ENCODE peak calls at places on chromosomes 6 and 20, in nine cellular contexts. One of them, this sample, is unnamed.

GRCh38 chr6:45703041-45703739 is 312.5 kb downstream of the CLIC5 start:
- DNase-seq in CD4-positive, alpha-beta T cell: no peak
- DNase-seq in head of caudate nucleus: no peak
- DNase-seq in activated T-cell treated with anti-CD3 and anti-CD28 coated beads for 1 hour: no peak
- DNase-seq in smooth muscle cell of the brain vasculature: no peak
- DNase-seq in D341Med: no peak
- DNase-seq in Peyer's patch: no peak
- DNase-seq in activated CD4-positive, alpha-beta memory T cell treated with anti-CD3 and anti-CD28 coated beads, Interleukin-2, amount 10 ng/mL, durations not matched to agents 7 days and 5 days: no peak
- DNase-seq in mesendoderm: no peak
- DNase-seq in this sample: no peak

GRCh38 chr6:143515766-143516355 is 4.3 kb upstream of the FUCA2 start:
- DNase-seq in activated CD4-positive, alpha-beta memory T cell treated with anti-CD3 and anti-CD28 coated beads, Interleukin-2, amount 10 ng/mL, durations not matched to agents 7 days and 5 days: no peak
- DNase-seq in D341Med: no peak
- DNase-seq in head of caudate nucleus: no peak
- DNase-seq in smooth muscle cell of the brain vasculature: no peak
- DNase-seq in Peyer's patch: no peak
- DNase-seq in activated T-cell treated with anti-CD3 and anti-CD28 coated beads for 1 hour: no peak
- DNase-seq in CD4-positive, alpha-beta T cell: no peak
- DNase-seq in mesendoderm: no peak
- DNase-seq in this sample: no peak

GRCh38 chr6:142293121-142293520 is 8.7 kb upstream of the ADGRG6 start:
- DNase-seq in activated T-cell treated with anti-CD3 and anti-CD28 coated beads for 1 hour: no peak
- DNase-seq in Peyer's patch: no peak
- DNase-seq in mesendoderm: no peak
- DNase-seq in CD4-positive, alpha-beta T cell: no peak
- DNase-seq in activated CD4-positive, alpha-beta memory T cell treated with anti-CD3 and anti-CD28 coated beads, Interleukin-2, amount 10 ng/mL, durations not matched to agents 7 days and 5 days: no peak
- DNase-seq in head of caudate nucleus: no peak
- DNase-seq in smooth muscle cell of the brain vasculature: no peak
- DNase-seq in D341Med: no peak
- DNase-seq in this sample: no peak

GRCh38 chr20:2538931-2539330 is 2.6 kb downstream of the TMC2 start:
- DNase-seq in smooth muscle cell of the brain vasculature: no peak
- DNase-seq in activated CD4-positive, alpha-beta memory T cell treated with anti-CD3 and anti-CD28 coated beads, Interleukin-2, amount 10 ng/mL, durations not matched to agents 7 days and 5 days: no peak
- DNase-seq in D341Med: no peak
- DNase-seq in activated T-cell treated with anti-CD3 and anti-CD28 coated beads for 1 hour: no peak
- DNase-seq in mesendoderm: no peak
- DNase-seq in head of caudate nucleus: no peak
- DNase-seq in CD4-positive, alpha-beta T cell: no peak
- DNase-seq in Peyer's patch: no peak
- DNase-seq in this sample: no peak

GRCh38 chr20:10670521-10671220 is 3.1 kb downstream of the JAG1 start:
- DNase-seq in D341Med: no peak
- DNase-seq in CD4-positive, alpha-beta T cell: no peak
- DNase-seq in Peyer's patch: no peak
- DNase-seq in head of caudate nucleus: no peak
- DNase-seq in activated CD4-positive, alpha-beta memory T cell treated with anti-CD3 and anti-CD28 coated beads, Interleukin-2, amount 10 ng/mL, durations not matched to agents 7 days and 5 days: no peak
- DNase-seq in smooth muscle cell of the brain vasculature: no peak
- DNase-seq in mesendoderm: no peak
- DNase-seq in activated T-cell treated with anti-CD3 and anti-CD28 coated beads for 1 hour: no peak
- DNase-seq in this sample: no peak

GRCh38 chr6:6890400-6890858 is 217.3 kb upstream of the RREB1 start:
- DNase-seq in head of caudate nucleus: no peak
- DNase-seq in activated CD4-positive, alpha-beta memory T cell treated with anti-CD3 and anti-CD28 coated beads, Interleukin-2, amount 10 ng/mL, durations not matched to agents 7 days and 5 days: no peak
- DNase-seq in D341Med: peak
- DNase-seq in Peyer's patch: peak
- DNase-seq in mesendoderm: peak
- DNase-seq in CD4-positive, alpha-beta T cell: no peak
- DNase-seq in activated T-cell treated with anti-CD3 and anti-CD28 coated beads for 1 hour: no peak
- DNase-seq in smooth muscle cell of the brain vasculature: no peak
- DNase-seq in this sample: no peak

GRCh38 chr6:72132851-72133250 is 246.5 kb downstream of the RIMS1 start:
- DNase-seq in smooth muscle cell of the brain vasculature: no peak
- DNase-seq in Peyer's patch: no peak
- DNase-seq in mesendoderm: no peak
- DNase-seq in activated CD4-positive, alpha-beta memory T cell treated with anti-CD3 and anti-CD28 coated beads, Interleukin-2, amount 10 ng/mL, durations not matched to agents 7 days and 5 days: no peak
- DNase-seq in activated T-cell treated with anti-CD3 and anti-CD28 coated beads for 1 hour: no peak
- DNase-seq in CD4-positive, alpha-beta T cell: no peak
- DNase-seq in head of caudate nucleus: no peak
- DNase-seq in D341Med: no peak
- DNase-seq in this sample: no peak

GRCh38 chr6:154791561-154792317 is 58.5 kb downstream of the SCAF8 start:
- DNase-seq in Peyer's patch: no peak
- DNase-seq in head of caudate nucleus: no peak
- DNase-seq in D341Med: no peak
- DNase-seq in CD4-positive, alpha-beta T cell: no peak
- DNase-seq in activated T-cell treated with anti-CD3 and anti-CD28 coated beads for 1 hour: no peak
- DNase-seq in mesendoderm: no peak
- DNase-seq in activated CD4-positive, alpha-beta memory T cell treated with anti-CD3 and anti-CD28 coated beads, Interleukin-2, amount 10 ng/mL, durations not matched to agents 7 days and 5 days: no peak
- DNase-seq in smooth muscle cell of the brain vasculature: no peak
- DNase-seq in this sample: no peak

GRCh38 chr6:52551483-52552277 is 25.2 kb downstream of the TRAM2 start:
- DNase-seq in activated T-cell treated with anti-CD3 and anti-CD28 coated beads for 1 hour: no peak
- DNase-seq in smooth muscle cell of the brain vasculature: no peak
- DNase-seq in head of caudate nucleus: peak
- DNase-seq in D341Med: peak
- DNase-seq in mesendoderm: peak
- DNase-seq in Peyer's patch: no peak
- DNase-seq in activated CD4-positive, alpha-beta memory T cell treated with anti-CD3 and anti-CD28 coated beads, Interleukin-2, amount 10 ng/mL, durations not matched to agents 7 days and 5 days: no peak
- DNase-seq in CD4-positive, alpha-beta T cell: no peak
- DNase-seq in this sample: no peak

GRCh38 chr6:12288211-12288618 is 1.9 kb upstream of the EDN1 start:
- DNase-seq in activated T-cell treated with anti-CD3 and anti-CD28 coated beads for 1 hour: no peak
- DNase-seq in activated CD4-positive, alpha-beta memory T cell treated with anti-CD3 and anti-CD28 coated beads, Interleukin-2, amount 10 ng/mL, durations not matched to agents 7 days and 5 days: no peak
- DNase-seq in mesendoderm: no peak
- DNase-seq in smooth muscle cell of the brain vasculature: no peak
- DNase-seq in head of caudate nucleus: no peak
- DNase-seq in D341Med: peak
- DNase-seq in Peyer's patch: no peak
- DNase-seq in CD4-positive, alpha-beta T cell: no peak
- DNase-seq in this sample: no peak

GRCh38 chr6:74674377-74674776 is 531.5 kb downstream of the COL12A1 start:
- DNase-seq in mesendoderm: no peak
- DNase-seq in smooth muscle cell of the brain vasculature: no peak
- DNase-seq in head of caudate nucleus: no peak
- DNase-seq in D341Med: no peak
- DNase-seq in activated CD4-positive, alpha-beta memory T cell treated with anti-CD3 and anti-CD28 coated beads, Interleukin-2, amount 10 ng/mL, durations not matched to agents 7 days and 5 days: no peak
- DNase-seq in CD4-positive, alpha-beta T cell: no peak
- DNase-seq in activated T-cell treated with anti-CD3 and anti-CD28 coated beads for 1 hour: no peak
- DNase-seq in Peyer's patch: no peak
- DNase-seq in this sample: no peak